ENCODE peak calls at places on chromosomes 4 and X, in five cellular contexts. One of them, this sample, is unnamed. For H3K4me1, the result is how much of the 10 kb centered on the place peaks cover.

GRCh38 chrX:27186671-27187070 is 276.5 kb downstream of the PPP4R3C start:
- DNase-seq in cardiac muscle cell: peak
- DNase-seq in CD8-positive, alpha-beta T cell: peak
- DNase-seq in ovary: no peak
- DNase-seq in PC-3: peak
- DNase-seq in this sample: no peak

GRCh38 chr4:1749370-1749769 is 28.0 kb downstream of the TACC3 start:
- DNase-seq in cardiac muscle cell: no peak
- DNase-seq in CD8-positive, alpha-beta T cell: no peak
- DNase-seq in ovary: no peak
- DNase-seq in PC-3: no peak
- DNase-seq in this sample: no peak

GRCh38 chr4:169619518-169619957 is 840 bp upstream of the CLCN3 start:
- DNase-seq in cardiac muscle cell: peak
- DNase-seq in CD8-positive, alpha-beta T cell: peak
- DNase-seq in ovary: peak
- DNase-seq in PC-3: peak
- DNase-seq in this sample: peak

GRCh38 chr4:53515076-53515475 is 76.2 kb downstream of the LNX1 start:
- DNase-seq in cardiac muscle cell: no peak
- DNase-seq in CD8-positive, alpha-beta T cell: no peak
- DNase-seq in ovary: no peak
- DNase-seq in PC-3: no peak
- DNase-seq in this sample: no peak

GRCh38 chrX:111568356-111568755 is 56.9 kb downstream of the SERTM2 start:
- DNase-seq in cardiac muscle cell: peak
- DNase-seq in CD8-positive, alpha-beta T cell: no peak
- DNase-seq in ovary: no peak
- DNase-seq in PC-3: peak
- DNase-seq in this sample: no peak

GRCh38 chr4:112938461-112939058 is 110.9 kb upstream of the ANK2 start:
- DNase-seq in cardiac muscle cell: peak
- DNase-seq in CD8-positive, alpha-beta T cell: no peak
- DNase-seq in ovary: no peak
- DNase-seq in PC-3: peak
- DNase-seq in this sample: no peak

GRCh38 chrX:13440166-13440565 is 120.3 kb upstream of the ATXN3L start:
- DNase-seq in cardiac muscle cell: no peak
- DNase-seq in CD8-positive, alpha-beta T cell: no peak
- DNase-seq in ovary: no peak
- DNase-seq in PC-3: no peak
- DNase-seq in this sample: no peak

GRCh38 chrX:148774276-148774675 is 273.9 kb downstream of the AFF2 start:
- DNase-seq in cardiac muscle cell: peak
- DNase-seq in CD8-positive, alpha-beta T cell: no peak
- DNase-seq in ovary: no peak
- DNase-seq in PC-3: no peak
- DNase-seq in this sample: no peak

GRCh38 chr4:80307183-80307735 is 28.3 kb upstream of the CFAP299 start:
- DNase-seq in cardiac muscle cell: peak
- DNase-seq in CD8-positive, alpha-beta T cell: no peak
- DNase-seq in ovary: no peak
- DNase-seq in PC-3: no peak
- DNase-seq in this sample: no peak

GRCh38 chrX:45868425-45868824 is 667.7 kb upstream of the DIPK2B start:
- DNase-seq in cardiac muscle cell: no peak
- DNase-seq in CD8-positive, alpha-beta T cell: no peak
- DNase-seq in ovary: no peak
- DNase-seq in PC-3: no peak
- DNase-seq in this sample: no peak

GRCh38 chrX:100979881-100980607 is 10.5 kb downstream of the ARL13A start:
- DNase-seq in cardiac muscle cell: no peak
- DNase-seq in CD8-positive, alpha-beta T cell: no peak
- DNase-seq in ovary: no peak
- DNase-seq in PC-3: peak
- DNase-seq in this sample: no peak

GRCh38 chr4:25007608-25008007 is 23.1 kb downstream of the LGI2 start:
- DNase-seq in cardiac muscle cell: no peak
- DNase-seq in CD8-positive, alpha-beta T cell: no peak
- DNase-seq in ovary: no peak
- DNase-seq in PC-3: no peak
- DNase-seq in this sample: no peak

GRCh38 chrX:97159916-97160800 is 276.4 kb downstream of the RPA4 start:
- DNase-seq in cardiac muscle cell: no peak
- DNase-seq in CD8-positive, alpha-beta T cell: no peak
- DNase-seq in ovary: no peak
- DNase-seq in PC-3: no peak
- DNase-seq in this sample: no peak

GRCh38 chr4:76074468-76074867 is at the start of gene ART3:
- DNase-seq in cardiac muscle cell: no peak
- DNase-seq in CD8-positive, alpha-beta T cell: no peak
- DNase-seq in ovary: no peak
- DNase-seq in PC-3: no peak
- DNase-seq in this sample: no peak

GRCh38 chr4:165700855-165701254 is 172.2 kb upstream of the TLL1 start:
- DNase-seq in cardiac muscle cell: no peak
- DNase-seq in CD8-positive, alpha-beta T cell: no peak
- DNase-seq in ovary: no peak
- DNase-seq in PC-3: peak
- DNase-seq in this sample: no peak

GRCh38 chrX:3697701-3698279 is 15.7 kb downstream of the PRKX start:
- DNase-seq in cardiac muscle cell: peak
- DNase-seq in CD8-positive, alpha-beta T cell: no peak
- DNase-seq in ovary: no peak
- DNase-seq in PC-3: no peak
- DNase-seq in this sample: no peak

GRCh38 chr4:4477796-4478195 is 64.1 kb downstream of the STX18 start:
- DNase-seq in cardiac muscle cell: no peak
- DNase-seq in CD8-positive, alpha-beta T cell: no peak
- DNase-seq in ovary: no peak
- DNase-seq in PC-3: peak
- DNase-seq in this sample: no peak

GRCh38 chr4:5874811-5875465 is 17.9 kb downstream of the CRMP1 start:
- DNase-seq in cardiac muscle cell: no peak
- DNase-seq in CD8-positive, alpha-beta T cell: no peak
- DNase-seq in ovary: no peak
- DNase-seq in PC-3: peak
- DNase-seq in this sample: no peak

GRCh38 chrX:120452131-120452530 is 17.0 kb downstream of the LAMP2 start:
- DNase-seq in cardiac muscle cell: peak
- DNase-seq in CD8-positive, alpha-beta T cell: no peak
- DNase-seq in ovary: no peak
- DNase-seq in PC-3: peak
- DNase-seq in this sample: no peak

GRCh38 chrX:50988649-50989048 is 78.1 kb downstream of the BMP15 start:
- DNase-seq in cardiac muscle cell: peak
- DNase-seq in CD8-positive, alpha-beta T cell: no peak
- DNase-seq in ovary: no peak
- DNase-seq in PC-3: peak
- DNase-seq in this sample: peak

GRCh38 chr4:11675051-11675800 is 246.5 kb upstream of the HS3ST1 start:
- DNase-seq in cardiac muscle cell: no peak
- DNase-seq in CD8-positive, alpha-beta T cell: no peak
- DNase-seq in ovary: no peak
- DNase-seq in PC-3: no peak
- DNase-seq in this sample: no peak

DNA sequence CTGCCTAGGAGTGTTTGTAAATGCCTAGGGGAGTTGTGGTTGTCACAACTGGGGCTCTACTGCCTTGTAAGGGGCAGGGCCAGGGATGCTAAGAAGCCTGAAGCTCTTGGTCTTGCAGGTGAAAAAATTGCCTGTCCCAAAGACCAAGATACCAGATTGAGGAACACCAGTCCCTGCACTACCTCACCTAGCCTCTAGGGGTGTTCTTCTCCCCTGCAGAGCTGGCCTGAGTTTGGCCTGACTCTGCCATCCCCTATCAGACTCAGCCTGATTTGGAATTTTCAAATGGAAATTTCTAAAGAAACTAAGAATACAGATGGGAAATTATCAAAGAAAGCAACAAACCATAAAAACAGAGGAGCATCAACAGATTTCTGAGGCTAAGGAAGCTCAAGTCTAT is 90.4 kb downstream of the ZC4H2 start:
- DNase-seq in cardiac muscle cell: no peak
- DNase-seq in CD8-positive, alpha-beta T cell: no peak
- DNase-seq in ovary: no peak
- DNase-seq in PC-3: peak
- DNase-seq in this sample: no peak
- TF ChIP-seq CTCF in cardiac muscle cell: no peak
- TF ChIP-seq CTCF in CD8-positive, alpha-beta T cell: no peak
- TF ChIP-seq CTCF in ovary: no peak
- TF ChIP-seq CTCF in PC-3: peak
- TF ChIP-seq CTCF in this sample: peak

DNA sequence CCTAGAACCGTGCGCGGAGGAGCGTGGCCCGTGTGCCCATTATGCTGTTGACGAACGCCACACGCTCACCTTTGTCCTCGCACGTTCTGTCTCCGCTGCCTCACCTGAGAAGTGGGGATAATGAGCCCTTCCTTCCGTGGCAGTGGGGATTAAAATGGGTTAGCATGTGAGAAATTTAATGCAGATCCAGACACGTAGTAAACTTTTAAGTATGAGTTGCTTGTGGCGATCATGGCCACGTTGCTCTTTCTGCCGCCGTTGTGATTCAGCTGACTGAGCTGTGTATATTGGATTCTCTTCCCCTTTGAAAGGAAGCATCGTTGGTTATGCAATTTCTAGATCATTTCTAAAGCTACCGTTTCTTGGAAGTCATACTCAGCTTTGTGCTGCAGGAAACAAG is 16.5 kb downstream of the TBC1D14 start:
- DNase-seq in cardiac muscle cell: no peak
- DNase-seq in CD8-positive, alpha-beta T cell: no peak
- DNase-seq in ovary: no peak
- DNase-seq in PC-3: no peak
- DNase-seq in this sample: no peak
- H3K4me1 ChIP-seq in cardiac muscle cell: under half
- H3K4me1 ChIP-seq in CD8-positive, alpha-beta T cell: under half
- H3K4me1 ChIP-seq in ovary: under half
- H3K4me1 ChIP-seq in PC-3: under half
- H3K4me1 ChIP-seq in this sample: under half

GRCh38 chrX:47112316-47112954 is 32.1 kb downstream of the NDUFB11 start:
- DNase-seq in cardiac muscle cell: peak
- DNase-seq in CD8-positive, alpha-beta T cell: no peak
- DNase-seq in ovary: no peak
- DNase-seq in PC-3: no peak
- DNase-seq in this sample: no peak
- TF ChIP-seq CTCF in cardiac muscle cell: no peak
- TF ChIP-seq CTCF in CD8-positive, alpha-beta T cell: no peak
- TF ChIP-seq CTCF in ovary: no peak
- TF ChIP-seq CTCF in PC-3: no peak
- TF ChIP-seq CTCF in this sample: no peak

GRCh38 chrX:153881281-153881680 is 4.7 kb downstream of the L1CAM start:
- DNase-seq in cardiac muscle cell: no peak
- DNase-seq in CD8-positive, alpha-beta T cell: no peak
- DNase-seq in ovary: no peak
- DNase-seq in PC-3: no peak
- DNase-seq in this sample: no peak
- H3K4me1 ChIP-seq in cardiac muscle cell: under half
- H3K4me1 ChIP-seq in CD8-positive, alpha-beta T cell: under half
- H3K4me1 ChIP-seq in ovary: under half
- H3K4me1 ChIP-seq in PC-3: under half
- H3K4me1 ChIP-seq in this sample: under half

GRCh38 chr4:88706574-88706973 is 8.9 kb upstream of the NAP1L5 start:
- DNase-seq in cardiac muscle cell: peak
- DNase-seq in CD8-positive, alpha-beta T cell: no peak
- DNase-seq in ovary: peak
- DNase-seq in PC-3: peak
- DNase-seq in this sample: no peak
- TF ChIP-seq CTCF in cardiac muscle cell: peak
- TF ChIP-seq CTCF in CD8-positive, alpha-beta T cell: no peak
- TF ChIP-seq CTCF in ovary: peak
- TF ChIP-seq CTCF in PC-3: peak
- TF ChIP-seq CTCF in this sample: no peak

This sample was measured in Peyer's patch.